ENCODE peak calls at places on chromosomes 5 and 9, in seven cellular contexts. One of them, this sample, is unnamed.

GRCh38 chr9:95316794-95317118 is 753 bp downstream of the FANCC start:
- DNase-seq in right lobe of liver: peak
- DNase-seq in H1: peak
- DNase-seq in lower leg skin: peak
- DNase-seq in NB4: peak
- DNase-seq in A549: peak
- DNase-seq in heart left ventricle: peak
- DNase-seq in this sample: peak

GRCh38 chr9:83744206-83744605 is 36.4 kb upstream of the UBQLN1 start:
- DNase-seq in heart left ventricle: no peak
- DNase-seq in lower leg skin: no peak
- DNase-seq in A549: no peak
- DNase-seq in right lobe of liver: no peak
- DNase-seq in H1: no peak
- DNase-seq in NB4: no peak
- DNase-seq in this sample: no peak

GRCh38 chr5:159385529-159385928 is 55.2 kb upstream of the IL12B start:
- DNase-seq in A549: no peak
- DNase-seq in lower leg skin: no peak
- DNase-seq in heart left ventricle: no peak
- DNase-seq in NB4: peak
- DNase-seq in H1: no peak
- DNase-seq in right lobe of liver: no peak
- DNase-seq in this sample: no peak

GRCh38 chr5:1167728-1168709 is 33.4 kb upstream of the SLC6A19 start:
- DNase-seq in A549: peak
- DNase-seq in heart left ventricle: peak
- DNase-seq in H1: no peak
- DNase-seq in NB4: peak
- DNase-seq in lower leg skin: peak
- DNase-seq in right lobe of liver: peak
- DNase-seq in this sample: peak

GRCh38 chr5:14250094-14250777 is 107.1 kb downstream of the TRIO start:
- DNase-seq in right lobe of liver: no peak
- DNase-seq in H1: no peak
- DNase-seq in lower leg skin: peak
- DNase-seq in A549: no peak
- DNase-seq in NB4: peak
- DNase-seq in heart left ventricle: peak
- DNase-seq in this sample: peak

GRCh38 chr5:150105898-150106615 is 19.7 kb upstream of the CSF1R start:
- DNase-seq in NB4: no peak
- DNase-seq in lower leg skin: peak
- DNase-seq in heart left ventricle: no peak
- DNase-seq in H1: no peak
- DNase-seq in right lobe of liver: no peak
- DNase-seq in A549: no peak
- DNase-seq in this sample: peak

GRCh38 chr5:122478741-122479459 is 166.9 kb downstream of the SNCAIP start:
- DNase-seq in A549: peak
- DNase-seq in right lobe of liver: no peak
- DNase-seq in NB4: no peak
- DNase-seq in H1: no peak
- DNase-seq in lower leg skin: no peak
- DNase-seq in heart left ventricle: no peak
- DNase-seq in this sample: no peak

GRCh38 chr9:6645153-6646027 is at the start of gene GLDC:
- DNase-seq in A549: peak
- DNase-seq in H1: peak
- DNase-seq in lower leg skin: peak
- DNase-seq in right lobe of liver: peak
- DNase-seq in heart left ventricle: peak
- DNase-seq in NB4: no peak
- DNase-seq in this sample: peak

GRCh38 chr9:20289416-20289815 is 332.9 kb downstream of the MLLT3 start:
- DNase-seq in H1: no peak
- DNase-seq in right lobe of liver: no peak
- DNase-seq in NB4: no peak
- DNase-seq in A549: no peak
- DNase-seq in heart left ventricle: no peak
- DNase-seq in lower leg skin: no peak
- DNase-seq in this sample: no peak

GRCh38 chr9:127047971-127048370 is 74.5 kb downstream of the ANGPTL2 start:
- DNase-seq in right lobe of liver: no peak
- DNase-seq in lower leg skin: peak
- DNase-seq in A549: no peak
- DNase-seq in heart left ventricle: no peak
- DNase-seq in H1: no peak
- DNase-seq in NB4: no peak
- DNase-seq in this sample: no peak

GRCh38 chr9:93675336-93676150 is 99.2 kb downstream of the PHF2 start:
- DNase-seq in A549: no peak
- DNase-seq in H1: no peak
- DNase-seq in right lobe of liver: peak
- DNase-seq in heart left ventricle: peak
- DNase-seq in NB4: no peak
- DNase-seq in lower leg skin: no peak
- DNase-seq in this sample: peak

GRCh38 chr9:18422296-18423036 is 51.5 kb upstream of the ADAMTSL1 start:
- DNase-seq in lower leg skin: no peak
- DNase-seq in H1: no peak
- DNase-seq in right lobe of liver: no peak
- DNase-seq in A549: no peak
- DNase-seq in NB4: no peak
- DNase-seq in heart left ventricle: no peak
- DNase-seq in this sample: no peak

GRCh38 chr5:136129445-136129844 is 3.2 kb upstream of the SMAD5 start:
- DNase-seq in NB4: no peak
- DNase-seq in heart left ventricle: no peak
- DNase-seq in right lobe of liver: no peak
- DNase-seq in lower leg skin: no peak
- DNase-seq in A549: no peak
- DNase-seq in H1: no peak
- DNase-seq in this sample: no peak

GRCh38 chr5:59548807-59549357 is 344.6 kb downstream of the PDE4D start:
- DNase-seq in H1: no peak
- DNase-seq in heart left ventricle: no peak
- DNase-seq in lower leg skin: no peak
- DNase-seq in NB4: no peak
- DNase-seq in right lobe of liver: no peak
- DNase-seq in A549: peak
- DNase-seq in this sample: peak

GRCh38 chr9:133122935-133123611 is 2.0 kb upstream of the RALGDS start:
- DNase-seq in right lobe of liver: no peak
- DNase-seq in NB4: peak
- DNase-seq in lower leg skin: no peak
- DNase-seq in A549: no peak
- DNase-seq in H1: no peak
- DNase-seq in heart left ventricle: no peak
- DNase-seq in this sample: no peak

GRCh38 chr9:70352356-70352755 is 62.1 kb downstream of the KLF9 start:
- DNase-seq in NB4: no peak
- DNase-seq in right lobe of liver: no peak
- DNase-seq in heart left ventricle: no peak
- DNase-seq in A549: no peak
- DNase-seq in H1: no peak
- DNase-seq in lower leg skin: no peak
- DNase-seq in this sample: no peak

GRCh38 chr9:136629001-136629878 is 33.5 kb upstream of the EGFL7 start:
- DNase-seq in NB4: no peak
- DNase-seq in right lobe of liver: no peak
- DNase-seq in A549: no peak
- DNase-seq in H1: no peak
- DNase-seq in lower leg skin: no peak
- DNase-seq in heart left ventricle: no peak
- DNase-seq in this sample: no peak

GRCh38 chr5:142357469-142358090 is 32.8 kb upstream of the SPRY4 start:
- DNase-seq in lower leg skin: no peak
- DNase-seq in right lobe of liver: no peak
- DNase-seq in H1: no peak
- DNase-seq in NB4: peak
- DNase-seq in heart left ventricle: no peak
- DNase-seq in A549: no peak
- DNase-seq in this sample: no peak

GRCh38 chr5:142358121-142358520 is 33.3 kb upstream of the SPRY4 start:
- DNase-seq in heart left ventricle: no peak
- DNase-seq in right lobe of liver: no peak
- DNase-seq in H1: no peak
- DNase-seq in NB4: no peak
- DNase-seq in A549: no peak
- DNase-seq in lower leg skin: no peak
- DNase-seq in this sample: no peak

GRCh38 chr5:142356318-142356715 is 31.5 kb upstream of the SPRY4 start:
- DNase-seq in NB4: no peak
- DNase-seq in heart left ventricle: no peak
- DNase-seq in right lobe of liver: no peak
- DNase-seq in H1: no peak
- DNase-seq in lower leg skin: no peak
- DNase-seq in A549: no peak
- DNase-seq in this sample: no peak

GRCh38 chr5:142358648-142359047 is 33.8 kb upstream of the SPRY4 start:
- DNase-seq in A549: no peak
- DNase-seq in lower leg skin: no peak
- DNase-seq in NB4: no peak
- DNase-seq in H1: no peak
- DNase-seq in right lobe of liver: no peak
- DNase-seq in heart left ventricle: no peak
- DNase-seq in this sample: no peak

DNA sequence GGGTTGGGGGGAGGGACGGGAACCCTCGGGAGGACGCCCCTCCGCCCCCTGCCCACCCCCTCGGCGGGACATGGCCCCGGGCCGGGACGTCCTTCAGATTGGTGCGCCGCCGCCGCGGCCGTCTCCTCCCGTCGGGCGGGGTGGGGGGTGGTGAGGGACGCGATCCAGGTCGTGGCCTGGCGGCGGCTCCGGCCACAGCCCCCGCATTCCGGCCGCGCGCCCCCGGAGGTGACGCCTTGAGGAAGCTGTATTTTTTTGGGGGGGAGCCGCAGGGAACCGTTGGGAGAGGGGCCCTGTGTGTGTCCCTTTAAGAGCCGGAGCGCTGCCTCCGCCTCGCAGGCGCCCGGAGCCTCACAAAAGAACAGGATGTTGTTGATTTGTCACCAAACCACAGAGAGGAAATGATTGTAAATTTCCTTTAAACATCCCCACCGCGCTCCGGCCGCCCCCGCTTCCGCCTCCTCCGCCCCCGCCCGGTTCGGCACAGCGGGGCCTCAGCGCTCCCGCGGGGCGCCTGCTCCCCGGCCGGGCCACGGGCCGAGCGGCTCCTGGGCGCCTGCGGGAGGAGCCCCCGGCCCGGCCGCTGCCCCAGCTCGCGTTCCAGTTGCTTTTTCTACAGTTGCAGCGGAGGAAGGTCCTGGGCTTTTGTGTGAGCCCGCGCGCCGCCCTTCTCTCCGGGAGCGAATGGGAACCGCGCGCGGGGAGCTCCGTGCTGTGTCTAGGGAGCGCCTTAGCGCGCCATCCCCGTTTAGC is 32.1 kb upstream of the SPRY4 start:
- DNase-seq in lower leg skin: peak
- DNase-seq in H1: peak
- DNase-seq in heart left ventricle: peak
- DNase-seq in right lobe of liver: peak
- DNase-seq in NB4: peak
- DNase-seq in A549: peak
- DNase-seq in this sample: peak
- TF ChIP-seq POLR2A in lower leg skin: no peak
- TF ChIP-seq POLR2A in H1: no peak
- TF ChIP-seq POLR2A in heart left ventricle: peak
- TF ChIP-seq POLR2A in right lobe of liver: peak
- TF ChIP-seq POLR2A in NB4: no peak
- TF ChIP-seq POLR2A in A549: peak
- TF ChIP-seq POLR2A in this sample: peak

GRCh38 chr9:91008568-91008967 is 206.9 kb downstream of the SYK start:
- DNase-seq in lower leg skin: no peak
- DNase-seq in right lobe of liver: no peak
- DNase-seq in heart left ventricle: no peak
- DNase-seq in NB4: no peak
- DNase-seq in A549: no peak
- DNase-seq in H1: no peak
- DNase-seq in this sample: no peak
- H3K4me3 ChIP-seq in lower leg skin: no peak
- H3K4me3 ChIP-seq in right lobe of liver: no peak
- H3K4me3 ChIP-seq in heart left ventricle: no peak
- H3K4me3 ChIP-seq in NB4: no peak
- H3K4me3 ChIP-seq in A549: no peak
- H3K4me3 ChIP-seq in H1: no peak
- H3K4me3 ChIP-seq in this sample: no peak

DNA sequence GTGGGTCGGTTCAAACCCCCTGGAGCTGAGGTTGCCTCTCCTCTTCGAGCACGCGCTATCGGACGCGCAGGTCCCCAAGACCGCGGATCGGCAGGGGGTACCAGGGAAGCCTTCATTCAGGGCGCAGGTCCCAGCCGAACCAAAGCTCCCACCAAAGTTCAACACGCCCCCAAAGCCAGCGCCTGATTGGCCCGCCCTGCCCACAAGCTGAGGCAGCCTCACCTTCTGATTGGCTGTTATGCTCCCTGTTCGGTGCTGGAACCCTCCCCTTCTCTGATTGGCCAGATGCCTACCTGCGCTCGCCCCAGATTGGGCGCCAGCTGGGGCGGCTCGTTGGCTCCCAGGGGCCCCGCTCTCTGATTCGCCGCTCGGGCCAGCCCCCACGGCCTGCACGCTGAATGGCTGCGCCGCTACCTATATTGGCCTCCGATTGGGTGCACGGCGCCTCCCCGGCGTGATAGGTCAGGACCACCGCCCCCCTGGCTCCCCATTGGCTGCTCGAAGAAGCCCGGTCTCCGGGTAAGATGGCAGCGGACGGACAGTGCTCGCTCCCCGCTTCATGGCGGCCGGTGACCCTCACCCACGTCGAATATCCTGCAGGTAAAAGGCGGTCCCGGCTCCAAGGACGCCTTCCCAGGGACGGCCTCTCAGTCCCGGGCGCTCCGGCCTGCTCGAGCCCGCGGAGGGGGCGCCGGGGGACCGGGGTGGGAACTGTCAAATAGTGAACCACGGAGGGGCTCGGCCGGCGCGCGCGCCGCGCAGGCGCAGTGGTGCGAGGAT is at the start of gene DOLPP1:
- DNase-seq in lower leg skin: peak
- DNase-seq in H1: peak
- DNase-seq in right lobe of liver: peak
- DNase-seq in heart left ventricle: peak
- DNase-seq in A549: peak
- DNase-seq in NB4: peak
- DNase-seq in this sample: peak
- TF ChIP-seq POLR2A in lower leg skin: no peak
- TF ChIP-seq POLR2A in H1: no peak
- TF ChIP-seq POLR2A in right lobe of liver: peak
- TF ChIP-seq POLR2A in heart left ventricle: peak
- TF ChIP-seq POLR2A in A549: peak
- TF ChIP-seq POLR2A in NB4: peak
- TF ChIP-seq POLR2A in this sample: peak

DNA sequence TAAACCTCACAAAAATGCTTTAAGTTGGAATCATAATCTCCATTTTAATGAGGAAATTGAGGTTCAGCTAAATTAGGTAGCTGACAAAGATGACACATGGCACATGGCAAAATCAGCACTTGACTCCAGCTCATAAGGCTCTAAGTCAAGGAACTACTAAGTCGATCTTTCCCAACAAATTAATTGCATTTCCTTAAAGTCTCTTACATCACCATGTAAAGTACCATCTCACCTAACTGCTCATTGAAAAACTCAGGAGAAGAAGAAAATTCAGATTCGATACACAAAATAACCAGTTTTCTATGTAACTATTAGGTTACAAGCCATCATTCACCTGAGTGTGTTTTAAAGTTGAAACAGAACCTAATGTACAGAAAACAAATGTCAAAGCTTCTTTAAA is 85.8 kb upstream of the IFNE start:
- DNase-seq in lower leg skin: no peak
- DNase-seq in NB4: no peak
- DNase-seq in H1: no peak
- DNase-seq in heart left ventricle: no peak
- DNase-seq in A549: no peak
- DNase-seq in right lobe of liver: no peak
- DNase-seq in this sample: no peak
- H3K4me3 ChIP-seq in lower leg skin: no peak
- H3K4me3 ChIP-seq in NB4: no peak
- H3K4me3 ChIP-seq in H1: no peak
- H3K4me3 ChIP-seq in heart left ventricle: no peak
- H3K4me3 ChIP-seq in A549: peak
- H3K4me3 ChIP-seq in right lobe of liver: no peak
- H3K4me3 ChIP-seq in this sample: no peak